ENCODE peak calls at places on chromosome 3, in six cellular contexts. C is HCT116; Z is pancreas; L is activated CD8-positive, alpha-beta memory T cell treated with anti-CD3 and anti-CD28 coated beads, Interleukin-2, amount 10 ng/mL, durations not matched to agents 7 days and 5 days; O is Right ventricle myocardium inferior; K is PC-3. R is an unnamed sample.
A peak's percentile ranks its signal among the peaks of the same experiment; 100 is the strongest.

GRCh38 chr3:70342149-70342548 is 29.7 kb upstream of the MDFIC2 start:
- ATAC-seq in O (no peak), Z (no peak), C (no peak), K (no peak), L (no peak), R (no peak)

GRCh38 chr3:156978471-156978961 is 152.4 kb downstream of the LEKR1 start:
- ATAC-seq in K (no peak), C (no peak), L (no peak), O (no peak), Z (peak; percentile 48), R (no peak)

GRCh38 chr3:125148836-125149235 is 63.7 kb downstream of the SLC12A8 start:
- ATAC-seq in L (no peak), C (no peak), Z (no peak), K (no peak), O (peak; percentile 48), R (no peak)

GRCh38 chr3:135516143-135516542 is 449.4 kb upstream of the PPP2R3A start:
- ATAC-seq in O (no peak), L (no peak), C (peak; percentile 94), K (no peak), Z (no peak), R (no peak)

GRCh38 chr3:128358156-128358895 is 108.4 kb downstream of the DNAJB8 start:
- ATAC-seq in Z (no peak), O (no peak), C (no peak), K (no peak), L (no peak), R (no peak)

GRCh38 chr3:177419904-177420601 is 222.8 kb upstream of the TBL1XR1 start:
- ATAC-seq in O (no peak), Z (no peak), K (no peak), L (peak; percentile 72), C (no peak), R (peak; percentile 95)

GRCh38 chr3:66504761-66505641 is 4.2 kb upstream of the LRIG1 start:
- ATAC-seq in O (no peak), L (no peak), C (no peak), Z (peak; percentile 53), K (no peak), R (no peak)

GRCh38 chr3:172591876-172592771 is 68.9 kb upstream of the TNFSF10 start:
- ATAC-seq in O (no peak), L (peak; percentile 79), Z (no peak), C (no peak), K (no peak), R (peak; percentile 91)

GRCh38 chr3:14364580-14365292 is 37.7 kb upstream of the SLC6A6 start:
- ATAC-seq in K (no peak), O (no peak), C (no peak), Z (peak; percentile 49), L (no peak), R (no peak)

GRCh38 chr3:112634786-112635541 is 6.0 kb downstream of the CCDC80 start:
- ATAC-seq in K (no peak), Z (no peak), C (no peak), O (no peak), L (peak; percentile 42), R (peak; percentile 69)

GRCh38 chr3:128053614-128054013 is 1.4 kb downstream of the SEC61A1 start:
- ATAC-seq in O (no peak), L (no peak), C (no peak), Z (peak; percentile 12), K (no peak), R (no peak)

GRCh38 chr3:64940949-64941348 is 253.1 kb upstream of the ADAMTS9 start:
- ATAC-seq in Z (no peak), O (no peak), L (no peak), C (no peak), K (no peak), R (no peak)

GRCh38 chr3:50873376-50874157 is 198.8 kb downstream of the DOCK3 start:
- ATAC-seq in C (no peak), K (no peak), L (no peak), O (peak; percentile 39), Z (no peak), R (no peak)

GRCh38 chr3:84066920-84067319 is 891.9 kb upstream of the CADM2 start:
- ATAC-seq in K (no peak), O (no peak), Z (no peak), L (no peak), C (no peak), R (no peak)

GRCh38 chr3:73255609-73256029 is 194.2 kb downstream of the EBLN2 start:
- ATAC-seq in L (no peak), Z (peak; percentile 93), K (no peak), C (peak; percentile 46), O (no peak), R (no peak)

GRCh38 chr3:177251756-177252155 is 54.5 kb upstream of the TBL1XR1 start:
- ATAC-seq in L (no peak), Z (peak; percentile 18), C (no peak), K (no peak), O (no peak), R (no peak)

GRCh38 chr3:112382543-112383160 is 49.7 kb downstream of the CD200 start:
- ATAC-seq in K (no peak), C (no peak), O (no peak), L (no peak), Z (no peak), R (no peak)

GRCh38 chr3:49004352-49005297 is 2.6 kb upstream of the WDR6 start:
- ATAC-seq in Z (no peak), K (no peak), C (no peak), O (no peak), L (no peak), R (no peak)

GRCh38 chr3:16504242-16504641 is 9.3 kb downstream of the RFTN1 start:
- ATAC-seq in K (no peak), O (no peak), Z (no peak), L (no peak), C (no peak), R (peak; percentile 62)

R was measured in activated T-helper 17 cell treated with anti-CD3 and anti-CD28 coated beads, Interleukin-2, amount 50 U/mL, for 72 hours.